ENCODE peak calls at places on chromosome 22, in ten cellular contexts. J is iPS-NIHi11; Y is DMS153; Q is stimulated activated CD4-positive, alpha-beta T cell treated with anti-CD3 and anti-CD28 coated beads, TNF-alpha, amount 100 ng/mL, for 1 hour; A is kidney tubule cell; P is cardiac fibroblast; L is GM23248; D is HS-5; R is T1000; X is stimulated activated CD8-positive, alpha-beta memory T cell treated with anti-CD3 and anti-CD28 coated beads, Interleukin-7, amount 100 ng/mL, for 1 hour. F is an unnamed sample.

GRCh38 chr22:49934891-49935557 is 16.6 kb downstream of the CRELD2 start:
- DNase-seq in A (peak; percentile 44), J (peak; percentile 73), Y (peak; percentile 21), L (peak; percentile 72), P (peak; percentile 85), D (no peak), R (no peak), Q (peak; percentile 83), X (peak; percentile 71), F (peak; percentile 36)

GRCh38 chr22:37923927-37924326 is 17.8 kb downstream of the MICALL1 start:
- DNase-seq in R (no peak), L (no peak), A (no peak), Q (no peak), Y (no peak), D (no peak), J (no peak), X (no peak), P (no peak), F (no peak)

GRCh38 chr22:43160497-43161126 is 9.3 kb downstream of the TSPO start:
- DNase-seq in Q (no peak), L (no peak), D (no peak), Y (no peak), P (no peak), R (no peak), A (no peak), X (no peak), J (no peak), F (no peak)

GRCh38 chr22:39522567-39523300 is 2.4 kb downstream of the ATF4 start:
- DNase-seq in Q (no peak), X (no peak), J (no peak), L (peak; percentile 92), R (no peak), P (peak; percentile 62), A (peak; percentile 66), Y (peak; percentile 72), D (no peak), F (peak; percentile 70)

GRCh38 chr22:27311666-27312566 is 489.6 kb downstream of the MN1 start:
- DNase-seq in Y (no peak), R (no peak), X (no peak), P (no peak), L (no peak), J (peak; percentile 36), A (peak; percentile 18), D (no peak), Q (no peak), F (no peak)

GRCh38 chr22:35894937-35895708 is 133.5 kb downstream of the RBFOX2 start:
- DNase-seq in Q (no peak), Y (no peak), R (peak; percentile 22), P (peak; percentile 88), X (no peak), J (no peak), D (no peak), L (peak; percentile 84), A (peak; percentile 26), F (peak; percentile 99)

GRCh38 chr22:40594924-40595323 is 41.6 kb downstream of the MRTFA start:
- DNase-seq in L (no peak), Y (no peak), R (no peak), Q (no peak), A (peak; percentile 74), P (no peak), D (peak; percentile 31), X (no peak), J (no peak), F (peak; percentile 62)

GRCh38 chr22:30159561-30160353 is 79.5 kb downstream of the HORMAD2 start:
- DNase-seq in X (no peak), A (peak; percentile 72), L (peak; percentile 83), Y (no peak), D (no peak), P (peak; percentile 85), R (no peak), Q (no peak), J (no peak), F (peak; percentile 82)

GRCh38 chr22:18980829-18981228 is 44.7 kb upstream of the PRODH start:
- DNase-seq in Q (no peak), X (no peak), P (no peak), D (no peak), R (no peak), L (no peak), Y (no peak), A (no peak), J (no peak), F (no peak)

GRCh38 chr22:37310075-37310606 is 27.8 kb downstream of the CYTH4 start:
- DNase-seq in P (no peak), Q (no peak), A (no peak), L (peak; percentile 25), Y (no peak), J (no peak), D (no peak), R (no peak), X (no peak), F (no peak)

GRCh38 chr22:39343259-39344045 is 6.3 kb upstream of the SYNGR1 start:
- DNase-seq in J (peak; percentile 77), R (no peak), D (no peak), Q (peak; percentile 10), P (peak; percentile 73), Y (peak; percentile 21), L (peak; percentile 77), A (peak; percentile 60), X (no peak), F (peak; percentile 68)

GRCh38 chr22:16783930-16784354 is 41.3 kb downstream of the XKR3 start:
- DNase-seq in Q (no peak), R (no peak), D (no peak), Y (no peak), A (peak; percentile 31), J (peak; percentile 10), P (no peak), L (peak; percentile 27), X (no peak), F (no peak)

GRCh38 chr22:39097098-39098020 is at the start of gene APOBEC3H:
- DNase-seq in J (no peak), Q (no peak), P (peak; percentile 9), L (no peak), Y (no peak), D (no peak), X (no peak), R (no peak), A (peak; percentile 22), F (peak; percentile 75)

GRCh38 chr22:23984430-23984829 is 4.5 kb downstream of the GSTT2 start:
- DNase-seq in D (no peak), A (peak; percentile 55), R (no peak), L (peak; percentile 30), J (peak; percentile 18), X (no peak), P (peak; percentile 26), Y (peak; percentile 29), Q (peak; percentile 27), F (peak; percentile 27)

GRCh38 chr22:33579448-33580093 is 340.7 kb downstream of the LARGE1 start:
- DNase-seq in A (peak; percentile 72), Q (no peak), J (peak; percentile 75), X (no peak), D (no peak), R (peak; percentile 33), L (peak; percentile 58), P (peak; percentile 50), Y (peak; percentile 19), F (peak; percentile 15)

GRCh38 chr22:31103111-31103510 is 4.3 kb downstream of the SELENOM start:
- DNase-seq in D (no peak), A (no peak), L (peak; percentile 21), P (no peak), X (no peak), J (no peak), Q (no peak), R (no peak), Y (no peak), F (no peak)

GRCh38 chr22:39344046-39344390 is 5.8 kb upstream of the SYNGR1 start:
- DNase-seq in Y (no peak), Q (no peak), A (no peak), R (no peak), P (no peak), X (no peak), L (no peak), J (no peak), D (no peak), F (no peak)

GRCh38 chr22:37951305-37951704 is 2.1 kb downstream of the C22orf23 start:
- DNase-seq in Y (peak; percentile 1), X (no peak), Q (no peak), R (no peak), P (no peak), L (peak; percentile 57), A (no peak), D (no peak), J (peak; percentile 43), F (peak; percentile 47)

F was measured in epithelial cell of esophagus.